ENCODE peak calls at places on chromosome 4, in four cellular contexts. S is HepG2, E is sigmoid colon, T is breast epithelium. Y is an unnamed sample.

GRCh38 chr4:32625687-32626086 is 1905.5 kb downstream of the PCDH7 start:
- DNase-seq in E (no peak), S (no peak), T (no peak), Y (no peak)

GRCh38 chr4:184389978-184390518 is 84.3 kb downstream of the IRF2 start:
- DNase-seq in S (no peak), T (no peak), E (no peak), Y (no peak)

GRCh38 chr4:54318904-54319303 is 89.8 kb downstream of the PDGFRA start:
- DNase-seq in E (no peak), S (peak; percentile 29), T (no peak), Y (no peak)

GRCh38 chr4:73856518-73856917 is 3.4 kb downstream of the PF4V1 start:
- DNase-seq in E (no peak), S (peak; percentile 4), T (no peak), Y (no peak)

GRCh38 chr4:41155194-41155830 is 59.0 kb downstream of the APBB2 start:
- DNase-seq in S (no peak), E (no peak), T (no peak), Y (no peak)

GRCh38 chr4:121738780-121739547 is 26.0 kb downstream of the SMIM43 start:
- DNase-seq in S (no peak), T (no peak), E (no peak), Y (no peak)

GRCh38 chr4:141246243-141246642 is 25.5 kb downstream of the ZNF330 start:
- DNase-seq in S (no peak), T (no peak), E (no peak), Y (no peak)

GRCh38 chr4:15894923-15895411 is 43.6 kb downstream of the FGFBP1 start:
- DNase-seq in S (no peak), T (no peak), E (no peak), Y (no peak)

GRCh38 chr4:145546556-145546955 is 64.9 kb downstream of the SMAD1 start:
- DNase-seq in E (no peak), S (no peak), T (no peak), Y (no peak)

GRCh38 chr4:183840311-183840710 is 64.8 kb upstream of the STOX2 start:
- DNase-seq in T (peak; percentile 66), S (peak; percentile 60), E (peak; percentile 83), Y (peak; percentile 77)

GRCh38 chr4:148016063-148016637 is 284.3 kb downstream of the ARHGAP10 start:
- DNase-seq in T (no peak), S (no peak), E (no peak), Y (no peak)

GRCh38 chr4:61298178-61298740 is 98.1 kb downstream of the ADGRL3 start:
- DNase-seq in S (no peak), E (no peak), T (no peak), Y (no peak)

GRCh38 chr4:173025131-173025530 is 143.5 kb upstream of the GALNT7 start:
- DNase-seq in E (no peak), T (no peak), S (peak; percentile 38), Y (peak; percentile 64)

GRCh38 chr4:119550857-119551532 is 77.6 kb downstream of the PDE5A start:
- DNase-seq in E (no peak), T (no peak), S (no peak), Y (no peak)

GRCh38 chr4:152399246-152399645 is 136.6 kb downstream of the FBXW7 start:
- DNase-seq in E (no peak), T (no peak), S (no peak), Y (no peak)

GRCh38 chr4:41360214-41360910 is 103.6 kb downstream of the UCHL1 start:
- DNase-seq in T (peak; percentile 59), E (peak; percentile 81), S (no peak), Y (peak; percentile 65)

GRCh38 chr4:103099691-103100392 is at the start of gene BDH2:
- DNase-seq in T (no peak), E (peak; percentile 81), S (peak; percentile 85), Y (peak; percentile 76)

GRCh38 chr4:52712991-52713275 is 38.3 kb downstream of the ERVMER34-1 start:
- DNase-seq in S (no peak), E (no peak), T (no peak), Y (no peak)

GRCh38 chr4:120395746-120396145 is 329.1 kb upstream of the MAD2L1 start:
- DNase-seq in E (no peak), T (no peak), S (no peak), Y (no peak)

GRCh38 chr4:29278580-29278979 is 1441.6 kb upstream of the PCDH7 start:
- DNase-seq in T (no peak), E (no peak), S (no peak), Y (no peak)

GRCh38 chr4:91118597-91118996 is 991.4 kb downstream of the CCSER1 start:
- DNase-seq in S (no peak), T (no peak), E (no peak), Y (no peak)

GRCh38 chr4:28832445-28832844 is 1887.7 kb upstream of the PCDH7 start:
- DNase-seq in S (no peak), T (no peak), E (no peak), Y (no peak)

GRCh38 chr4:99293357-99293756 is 2.6 kb upstream of the ADH1A start:
- DNase-seq in E (no peak), T (no peak), S (no peak), Y (no peak)

GRCh38 chr4:169008478-169008877 is 1.6 kb downstream of the CBR4 start:
- DNase-seq in E (no peak), T (no peak), S (no peak), Y (no peak)

GRCh38 chr4:184899261-184900134 is 73.7 kb upstream of the ACSL1 start:
- DNase-seq in E (no peak), S (no peak), T (peak; percentile 74), Y (peak; percentile 83)

GRCh38 chr4:99710020-99710419 is 52.4 kb upstream of the C4orf54 start:
- DNase-seq in E (no peak), S (no peak), T (no peak), Y (no peak)

GRCh38 chr4:186485621-186486062 is 69.7 kb downstream of the MTNR1A start:
- DNase-seq in S (no peak), T (no peak), E (no peak), Y (peak; percentile 16)

GRCh38 chr4:148288448-148288847 is 153.8 kb downstream of the NR3C2 start:
- DNase-seq in E (no peak), T (no peak), S (no peak), Y (no peak)

GRCh38 chr4:158998624-158999023 is 104.3 kb upstream of the RAPGEF2 start:
- DNase-seq in S (no peak), E (no peak), T (no peak), Y (no peak)

GRCh38 chr4:102665527-102665926 is 95.2 kb downstream of the MANBA start:
- DNase-seq in E (no peak), S (no peak), T (no peak), Y (no peak)

GRCh38 chr4:122854444-122854843 is 27.8 kb downstream of the FGF2 start:
- DNase-seq in T (no peak), E (no peak), S (no peak), Y (no peak)

GRCh38 chr4:122857160-122857559 is 30.5 kb downstream of the FGF2 start:
- DNase-seq in E (no peak), S (no peak), T (no peak), Y (no peak)

GRCh38 chr4:122851568-122851967 is 24.9 kb downstream of the FGF2 start:
- DNase-seq in S (no peak), T (no peak), E (no peak), Y (no peak)

GRCh38 chr4:122855491-122855890 is 28.9 kb downstream of the FGF2 start:
- DNase-seq in E (no peak), S (no peak), T (no peak), Y (no peak)

DNA sequence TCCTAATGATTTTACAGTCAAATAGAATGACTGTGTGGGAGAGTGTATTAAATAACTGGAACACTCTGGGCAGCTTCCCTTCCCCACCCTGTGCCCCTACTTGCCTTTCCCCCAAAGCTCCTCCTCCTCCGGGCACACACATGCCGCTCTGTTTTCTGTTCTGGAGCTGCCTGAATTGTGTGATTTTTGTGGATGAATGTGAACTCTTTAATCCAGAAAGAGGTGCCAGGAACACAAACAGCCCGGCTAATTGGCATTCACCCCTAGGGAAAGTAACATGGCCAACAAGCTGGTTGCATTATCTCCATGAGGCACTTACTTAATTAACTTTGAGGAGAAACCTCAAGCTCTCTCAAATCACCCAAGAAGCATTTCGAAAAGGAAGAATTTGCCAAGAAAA is 28.2 kb downstream of the FGF2 start:
- DNase-seq in T (no peak), E (no peak), S (no peak), Y (peak; percentile 41)
- H3K4me3 ChIP-seq in T (peak overlapping the region; percentile 52), E (peak overlapping the region; percentile 20), S (peak overlapping the region; percentile 27), Y (no peak overlapping the region)

DNA sequence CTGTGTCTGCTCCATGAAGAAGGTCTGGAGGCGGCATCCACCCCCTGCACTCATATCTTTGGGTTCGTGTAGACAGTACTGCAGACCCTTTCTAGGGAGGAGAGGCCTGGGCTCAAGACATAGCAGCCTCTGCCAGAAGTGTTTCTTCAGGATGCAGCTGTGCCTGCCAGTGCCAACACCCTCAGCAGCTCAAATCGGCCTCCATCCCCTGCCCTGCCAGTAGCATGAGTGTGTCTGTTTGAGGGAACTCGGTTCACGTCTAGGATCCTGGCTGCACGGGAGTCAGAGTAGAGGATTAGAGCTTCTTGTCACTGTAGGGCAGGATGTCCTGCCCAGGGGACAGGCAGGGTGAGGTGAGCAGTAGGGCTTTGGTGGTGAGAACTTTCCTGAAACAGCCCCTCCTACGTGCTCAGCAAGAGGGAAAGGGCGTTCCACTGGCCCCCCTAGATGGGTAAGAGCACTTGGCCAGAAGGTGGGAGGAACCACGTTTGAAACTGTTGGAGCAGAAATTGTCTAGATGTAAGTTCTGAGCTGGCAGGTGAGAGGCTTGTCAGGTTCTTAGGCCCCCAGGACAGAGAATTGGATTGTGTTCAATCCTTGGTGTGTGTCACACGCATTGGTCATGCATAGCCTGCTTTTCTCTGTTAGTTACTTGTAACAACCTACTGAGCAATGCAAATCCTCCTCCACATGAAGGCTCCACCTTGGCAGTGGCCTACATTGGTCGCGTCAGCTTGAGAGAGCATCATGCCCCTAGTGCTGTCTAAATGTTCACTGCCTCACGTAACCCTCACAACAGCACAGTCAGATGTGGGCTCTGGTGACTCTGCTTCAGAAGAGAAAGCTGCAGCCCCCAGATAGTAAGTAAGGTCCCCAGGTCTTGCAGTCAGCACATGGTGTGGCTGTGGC is 25.8 kb upstream of the FAM193A start:
- DNase-seq in E (no peak), T (no peak), S (no peak), Y (no peak)
- TF ChIP-seq POLR2AphosphoS5 in E (no peak), T (no peak), S (no peak), Y (no peak)

GRCh38 chr4:5742388-5742787 is 31.4 kb downstream of the EVC start:
- DNase-seq in S (no peak), T (no peak), E (no peak), Y (no peak)
- H3K36me3 ChIP-seq in S (peaks cover 35% of the 10 kb centered on the region), T (no peaks in the 10 kb centered on the region), E (peaks cover 13% of the 10 kb centered on the region), Y (peaks cover 5% of the 10 kb centered on the region)

DNA sequence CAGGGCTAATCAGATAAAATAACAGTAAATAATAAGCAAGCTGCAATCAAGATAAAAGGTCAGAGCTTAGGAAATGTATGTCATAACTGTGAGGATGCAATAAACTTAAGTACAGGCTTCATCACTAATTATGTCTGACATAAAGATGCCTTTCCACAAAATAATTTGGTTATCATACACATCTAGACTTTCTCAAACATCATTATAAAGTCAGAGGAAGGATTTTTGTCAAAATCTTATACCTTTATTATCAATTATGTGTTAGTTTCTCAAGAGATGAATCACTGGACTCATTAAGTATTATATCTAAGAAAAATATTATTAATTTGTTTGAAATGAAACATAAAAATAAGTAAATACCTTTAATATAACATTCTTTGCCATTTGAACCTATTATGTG is 695.4 kb upstream of the INTU start:
- DNase-seq in S (no peak), T (no peak), E (no peak), Y (no peak)
- H3K4me3 ChIP-seq in S (no peak overlapping the region), T (no peak overlapping the region), E (no peak overlapping the region), Y (no peak overlapping the region)

Y was measured in prostate gland.